ENCODE peak calls at places on chromosomes 6 and 20, in eight cellular contexts. One of them, this sample, is unnamed.

GRCh38 chr20:16810216-16810615 is 62.1 kb downstream of the OTOR start:
- DNase-seq in ELR: no peak
- DNase-seq in NCI-H1436: no peak
- DNase-seq in Calu3: no peak
- DNase-seq in stimulated activated CD8-positive, alpha-beta memory T cell treated with anti-CD3 and anti-CD28 coated beads, Interleukin-12 subunit alpha, Interleukin-12 subunit beta, amount 100 ng/mL, for 1 hour: no peak
- DNase-seq in immature natural killer cell: no peak
- DNase-seq in PC-3: peak; percentile 52
- DNase-seq in effector memory CD4-positive, alpha-beta T cell: no peak
- DNase-seq in this sample: no peak

GRCh38 chr6:152905551-152906299 is 77.1 kb downstream of the FBXO5 start:
- DNase-seq in ELR: no peak
- DNase-seq in NCI-H1436: no peak
- DNase-seq in Calu3: no peak
- DNase-seq in stimulated activated CD8-positive, alpha-beta memory T cell treated with anti-CD3 and anti-CD28 coated beads, Interleukin-12 subunit alpha, Interleukin-12 subunit beta, amount 100 ng/mL, for 1 hour: no peak
- DNase-seq in immature natural killer cell: no peak
- DNase-seq in PC-3: no peak
- DNase-seq in effector memory CD4-positive, alpha-beta T cell: no peak
- DNase-seq in this sample: no peak

GRCh38 chr20:44066645-44067606 is 120.1 kb downstream of the JPH2 start:
- DNase-seq in ELR: no peak
- DNase-seq in NCI-H1436: no peak
- DNase-seq in Calu3: no peak
- DNase-seq in stimulated activated CD8-positive, alpha-beta memory T cell treated with anti-CD3 and anti-CD28 coated beads, Interleukin-12 subunit alpha, Interleukin-12 subunit beta, amount 100 ng/mL, for 1 hour: no peak
- DNase-seq in immature natural killer cell: no peak
- DNase-seq in PC-3: no peak
- DNase-seq in effector memory CD4-positive, alpha-beta T cell: no peak
- DNase-seq in this sample: no peak

GRCh38 chr6:41646026-41646795 is 7.9 kb downstream of the MDFI start:
- DNase-seq in ELR: no peak
- DNase-seq in NCI-H1436: no peak
- DNase-seq in Calu3: no peak
- DNase-seq in stimulated activated CD8-positive, alpha-beta memory T cell treated with anti-CD3 and anti-CD28 coated beads, Interleukin-12 subunit alpha, Interleukin-12 subunit beta, amount 100 ng/mL, for 1 hour: no peak
- DNase-seq in immature natural killer cell: no peak
- DNase-seq in PC-3: no peak
- DNase-seq in effector memory CD4-positive, alpha-beta T cell: no peak
- DNase-seq in this sample: no peak

GRCh38 chr20:41480054-41480770 is 113.6 kb upstream of the EMILIN3 start:
- DNase-seq in ELR: peak; percentile 45
- DNase-seq in NCI-H1436: no peak
- DNase-seq in Calu3: no peak
- DNase-seq in stimulated activated CD8-positive, alpha-beta memory T cell treated with anti-CD3 and anti-CD28 coated beads, Interleukin-12 subunit alpha, Interleukin-12 subunit beta, amount 100 ng/mL, for 1 hour: no peak
- DNase-seq in immature natural killer cell: no peak
- DNase-seq in PC-3: no peak
- DNase-seq in effector memory CD4-positive, alpha-beta T cell: no peak
- DNase-seq in this sample: no peak

GRCh38 chr6:24910850-24911712 is 24.7 kb downstream of the RIPOR2 start:
- DNase-seq in ELR: peak; percentile 22
- DNase-seq in NCI-H1436: peak; percentile 47
- DNase-seq in Calu3: peak; percentile 55
- DNase-seq in stimulated activated CD8-positive, alpha-beta memory T cell treated with anti-CD3 and anti-CD28 coated beads, Interleukin-12 subunit alpha, Interleukin-12 subunit beta, amount 100 ng/mL, for 1 hour: no peak
- DNase-seq in immature natural killer cell: peak; percentile 60
- DNase-seq in PC-3: peak; percentile 37
- DNase-seq in effector memory CD4-positive, alpha-beta T cell: peak; percentile 22
- DNase-seq in this sample: peak; percentile 55

GRCh38 chr6:3163248-3163594 is 5.9 kb upstream of the TUBB2A start:
- DNase-seq in ELR: no peak
- DNase-seq in NCI-H1436: no peak
- DNase-seq in Calu3: no peak
- DNase-seq in stimulated activated CD8-positive, alpha-beta memory T cell treated with anti-CD3 and anti-CD28 coated beads, Interleukin-12 subunit alpha, Interleukin-12 subunit beta, amount 100 ng/mL, for 1 hour: no peak
- DNase-seq in immature natural killer cell: no peak
- DNase-seq in PC-3: no peak
- DNase-seq in effector memory CD4-positive, alpha-beta T cell: no peak
- DNase-seq in this sample: no peak

GRCh38 chr6:24458937-24459336 is 30.4 kb downstream of the GPLD1 start:
- DNase-seq in ELR: no peak
- DNase-seq in NCI-H1436: no peak
- DNase-seq in Calu3: no peak
- DNase-seq in stimulated activated CD8-positive, alpha-beta memory T cell treated with anti-CD3 and anti-CD28 coated beads, Interleukin-12 subunit alpha, Interleukin-12 subunit beta, amount 100 ng/mL, for 1 hour: no peak
- DNase-seq in immature natural killer cell: no peak
- DNase-seq in PC-3: no peak
- DNase-seq in effector memory CD4-positive, alpha-beta T cell: no peak
- DNase-seq in this sample: no peak

GRCh38 chr6:140043762-140044378 is 669.4 kb upstream of the CITED2 start:
- DNase-seq in ELR: peak; percentile 83
- DNase-seq in NCI-H1436: no peak
- DNase-seq in Calu3: no peak
- DNase-seq in stimulated activated CD8-positive, alpha-beta memory T cell treated with anti-CD3 and anti-CD28 coated beads, Interleukin-12 subunit alpha, Interleukin-12 subunit beta, amount 100 ng/mL, for 1 hour: no peak
- DNase-seq in immature natural killer cell: no peak
- DNase-seq in PC-3: peak; percentile 77
- DNase-seq in effector memory CD4-positive, alpha-beta T cell: no peak
- DNase-seq in this sample: no peak

GRCh38 chr20:46264391-46265266 is 43.7 kb downstream of the CDH22 start:
- DNase-seq in ELR: no peak
- DNase-seq in NCI-H1436: peak; percentile 56
- DNase-seq in Calu3: no peak
- DNase-seq in stimulated activated CD8-positive, alpha-beta memory T cell treated with anti-CD3 and anti-CD28 coated beads, Interleukin-12 subunit alpha, Interleukin-12 subunit beta, amount 100 ng/mL, for 1 hour: no peak
- DNase-seq in immature natural killer cell: no peak
- DNase-seq in PC-3: no peak
- DNase-seq in effector memory CD4-positive, alpha-beta T cell: no peak
- DNase-seq in this sample: no peak